ENCODE peak calls at places on chromosomes 16 and 17, in nine cellular contexts. R is fibroblast of the aortic adventitia, Y is colonic mucosa, U is prostate gland, I is left ventricle myocardium inferior, O is foreskin fibroblast, G is progenitor cell of endocrine pancreas, S is stomach, D is neural progenitor cell. L is an unnamed sample.
A peak's percentile ranks its signal among the peaks of the same experiment; 100 is the strongest.

GRCh38 chr17:38328620-38329019 is 15.1 kb downstream of the GPR179 start:
- DNase-seq in S (no peak), R (no peak), I (no peak), D (no peak), Y (no peak), G (no peak), O (no peak), U (no peak), L (no peak)

GRCh38 chr16:11632455-11632921 is 35.8 kb upstream of the SNN start:
- DNase-seq in O (peak; percentile 92), R (peak; percentile 88), S (no peak), D (peak; percentile 61), Y (peak; percentile 39), I (peak; percentile 38), G (no peak), U (no peak), L (peak; percentile 40)

GRCh38 chr16:28925386-28926228 is 569 bp upstream of the RABEP2 start:
- DNase-seq in D (peak; percentile 91), Y (peak; percentile 82), O (peak; percentile 75), S (peak; percentile 62), G (no peak), I (peak; percentile 87), U (peak; percentile 62), R (peak; percentile 84), L (peak; percentile 46)

GRCh38 chr17:83122834-83123233 is 43.4 kb downstream of the METRNL start:
- DNase-seq in S (no peak), O (no peak), R (no peak), I (no peak), Y (no peak), D (no peak), U (no peak), G (no peak), L (no peak)

GRCh38 chr16:76487411-76488064 is 210.3 kb downstream of the CNTNAP4 start:
- DNase-seq in U (no peak), D (no peak), G (no peak), R (no peak), S (no peak), I (no peak), O (no peak), Y (no peak), L (no peak)

GRCh38 chr17:81885869-81886548 is 5.4 kb downstream of the ALYREF start:
- DNase-seq in S (no peak), I (no peak), D (no peak), G (no peak), O (peak; percentile 45), R (no peak), U (no peak), Y (no peak), L (no peak)

GRCh38 chr16:67397812-67398545 is 4.7 kb upstream of the TPPP3 start:
- DNase-seq in R (no peak), D (no peak), Y (no peak), S (no peak), G (no peak), U (no peak), O (no peak), I (no peak), L (no peak)

GRCh38 chr16:28977703-28978641 is 3.4 kb downstream of the SPNS1 start:
- DNase-seq in S (no peak), O (no peak), D (peak; percentile 43), U (no peak), G (peak; percentile 38), I (no peak), R (no peak), Y (peak; percentile 28), L (no peak)

GRCh38 chr16:69113216-69113615 is 7.8 kb downstream of the HAS3 start:
- DNase-seq in I (no peak), D (no peak), O (no peak), G (no peak), R (no peak), S (no peak), Y (no peak), U (no peak), L (no peak)

GRCh38 chr16:54062361-54063346 is 223.9 kb downstream of the IRX3 start:
- DNase-seq in I (no peak), Y (no peak), D (peak; percentile 37), S (no peak), O (no peak), U (no peak), R (no peak), G (no peak), L (no peak)

GRCh38 chr16:84737658-84738057 is 37.9 kb downstream of the USP10 start:
- DNase-seq in S (peak; percentile 62), R (no peak), I (no peak), U (peak; percentile 66), G (no peak), O (no peak), D (no peak), Y (peak; percentile 89), L (no peak)

GRCh38 chr16:58755989-58756649 is 22.0 kb upstream of the GOT2 start:
- DNase-seq in R (peak; percentile 77), G (peak; percentile 34), S (peak; percentile 71), U (peak; percentile 77), I (peak; percentile 62), O (peak; percentile 55), Y (peak; percentile 76), D (peak; percentile 91), L (peak; percentile 39)

GRCh38 chr17:1229354-1229890 is 40.8 kb upstream of the BHLHA9 start:
- DNase-seq in O (no peak), S (peak; percentile 71), Y (peak; percentile 91), G (peak; percentile 30), I (peak; percentile 73), R (no peak), U (no peak), D (peak; percentile 50), L (no peak)

GRCh38 chr16:19680972-19681371 is 37.1 kb downstream of the KNOP1 start:
- DNase-seq in G (no peak), Y (no peak), R (no peak), U (no peak), O (no peak), D (no peak), I (no peak), S (no peak), L (no peak)
- TF ChIP-seq CTCF in G (no peak), Y (no peak), R (no peak), U (no peak), O (peak; percentile 4), D (peak; percentile 30), I (peak; percentile 36), S (no peak), L (no peak)

DNA sequence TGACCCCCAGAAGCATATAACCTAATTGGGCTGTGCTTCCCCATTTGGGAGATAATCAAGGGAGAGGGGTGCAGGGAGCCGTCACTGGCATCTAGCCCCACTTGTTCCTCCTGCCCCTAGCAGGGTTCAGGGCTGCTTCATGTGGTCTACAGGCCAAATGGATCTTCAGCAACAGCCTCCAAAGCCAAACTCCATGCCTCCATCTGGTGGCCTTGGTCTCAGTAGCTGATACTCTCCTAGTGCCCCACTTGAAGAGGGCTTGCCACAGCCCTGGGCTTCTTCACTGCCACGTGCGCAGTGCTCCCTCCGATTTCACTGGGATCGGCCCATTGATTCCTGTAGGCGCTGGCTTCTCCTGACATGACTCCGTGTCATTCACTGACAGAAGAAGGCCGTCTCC is 24.6 kb downstream of the LYRM9 start:
- DNase-seq in I (no peak), S (no peak), Y (no peak), U (no peak), O (no peak), R (no peak), D (no peak), G (no peak), L (no peak)
- TF ChIP-seq CTCF in I (no peak), S (no peak), Y (no peak), U (no peak), O (no peak), R (no peak), D (no peak), G (no peak), L (no peak)

DNA sequence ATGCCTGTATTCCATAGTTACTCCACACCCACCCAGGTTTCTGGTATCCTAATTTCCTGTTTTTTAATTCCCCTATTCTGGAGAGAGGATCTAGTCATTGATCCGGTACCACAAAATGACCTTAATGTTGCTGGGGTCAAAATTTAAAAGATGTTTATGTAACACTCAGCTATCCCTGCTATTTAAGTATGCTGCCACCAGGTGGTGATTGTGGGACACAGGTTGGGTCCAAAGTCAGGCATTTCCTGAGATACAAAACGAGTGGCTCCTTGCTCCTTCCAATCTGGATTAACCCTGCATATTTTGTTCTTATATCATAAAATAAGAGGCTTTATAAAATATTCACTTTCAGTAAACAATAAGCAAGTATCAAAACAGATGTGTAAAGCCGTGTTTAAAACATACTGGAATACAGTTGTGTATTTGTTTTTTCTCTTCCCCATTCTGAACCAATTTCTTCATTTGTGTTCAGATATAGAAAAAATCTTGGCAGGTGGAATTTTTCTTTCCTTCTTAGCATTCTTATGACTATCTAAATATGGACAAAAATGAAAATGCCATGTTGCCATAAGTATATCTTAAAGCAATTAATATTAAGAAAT is 16.3 kb downstream of the HS3ST4 start:
- DNase-seq in S (peak; percentile 42), O (no peak), R (peak; percentile 0), I (no peak), D (peak; percentile 71), U (no peak), G (no peak), Y (peak; percentile 22), L (no peak)
- TF ChIP-seq CTCF in S (no peak), O (peak; percentile 24), R (no peak), I (no peak), D (peak; percentile 76), U (peak; percentile 19), G (peak; percentile 70), Y (peak; percentile 34), L (peak; percentile 18)

GRCh38 chr17:44006581-44007345 is 2.3 kb downstream of the NAGS start:
- DNase-seq in I (peak; percentile 98), U (peak; percentile 99), R (peak; percentile 93), S (peak; percentile 100), D (peak; percentile 99), O (peak; percentile 99), G (peak; percentile 84), Y (peak; percentile 100), L (peak; percentile 99)
- TF ChIP-seq CTCF in I (peak; percentile 71), U (peak; percentile 24), R (peak; percentile 72), S (peak; percentile 23), D (peak; percentile 71), O (peak; percentile 57), G (peak; percentile 72), Y (no peak), L (peak; percentile 80)